ENCODE peak calls at places on chromosomes 16 and 17, in four cellular contexts. One of them, this sample, is unnamed.

GRCh38 chr16:46789499-46790414 is 41.2 kb downstream of the C16orf87 start:
- DNase-seq in NB4: peak
- DNase-seq in K562: peak
- DNase-seq in HCT116: no peak
- DNase-seq in this sample: peak

GRCh38 chr17:30116345-30116660 is 313 bp upstream of the NSRP1 start:
- DNase-seq in NB4: no peak
- DNase-seq in K562: peak
- DNase-seq in HCT116: no peak
- DNase-seq in this sample: no peak

GRCh38 chr16:23134274-23134673 is 15.0 kb downstream of the USP31 start:
- DNase-seq in NB4: no peak
- DNase-seq in K562: no peak
- DNase-seq in HCT116: no peak
- DNase-seq in this sample: peak

GRCh38 chr17:79813826-79814623 is 17.1 kb upstream of the CBX8 start:
- DNase-seq in NB4: no peak
- DNase-seq in K562: no peak
- DNase-seq in HCT116: no peak
- DNase-seq in this sample: no peak

GRCh38 chr16:30163538-30163937 is 19.9 kb upstream of the CORO1A start:
- DNase-seq in NB4: no peak
- DNase-seq in K562: no peak
- DNase-seq in HCT116: no peak
- DNase-seq in this sample: no peak

GRCh38 chr17:42866216-42866615 is 15.2 kb downstream of the AOC3 start:
- DNase-seq in NB4: no peak
- DNase-seq in K562: no peak
- DNase-seq in HCT116: no peak
- DNase-seq in this sample: no peak

GRCh38 chr16:2493608-2494007 is 18.7 kb downstream of the TBC1D24 start:
- DNase-seq in NB4: no peak
- DNase-seq in K562: no peak
- DNase-seq in HCT116: no peak
- DNase-seq in this sample: no peak

GRCh38 chr17:48545022-48545376 is at the start of gene HOXB2:
- DNase-seq in NB4: no peak
- DNase-seq in K562: peak
- DNase-seq in HCT116: no peak
- DNase-seq in this sample: no peak

GRCh38 chr17:31696184-31696602 is 162.9 kb downstream of the COPRS start:
- DNase-seq in NB4: no peak
- DNase-seq in K562: no peak
- DNase-seq in HCT116: no peak
- DNase-seq in this sample: peak

GRCh38 chr17:67493811-67494210 is 116.7 kb downstream of the PITPNC1 start:
- DNase-seq in NB4: no peak
- DNase-seq in K562: no peak
- DNase-seq in HCT116: no peak
- DNase-seq in this sample: no peak

GRCh38 chr17:7471729-7472128 is 7.7 kb downstream of the ZBTB4 start:
- DNase-seq in NB4: no peak
- DNase-seq in K562: no peak
- DNase-seq in HCT116: no peak
- DNase-seq in this sample: no peak

GRCh38 chr17:72123496-72123963 is 2.7 kb downstream of the SOX9 start:
- DNase-seq in NB4: no peak
- DNase-seq in K562: no peak
- DNase-seq in HCT116: no peak
- DNase-seq in this sample: no peak

GRCh38 chr17:58692239-58693055 is at the start of gene RAD51C:
- DNase-seq in NB4: peak
- DNase-seq in K562: peak
- DNase-seq in HCT116: peak
- DNase-seq in this sample: peak

GRCh38 chr16:23491490-23492391 is 18.6 kb downstream of the GGA2 start:
- DNase-seq in NB4: no peak
- DNase-seq in K562: no peak
- DNase-seq in HCT116: no peak
- DNase-seq in this sample: no peak

GRCh38 chr17:77909236-77909635 is 49.3 kb upstream of the TNRC6C start:
- DNase-seq in NB4: no peak
- DNase-seq in K562: no peak
- DNase-seq in HCT116: no peak
- DNase-seq in this sample: no peak

GRCh38 chr16:76311260-76311659 is 34.1 kb downstream of the CNTNAP4 start:
- DNase-seq in NB4: no peak
- DNase-seq in K562: no peak
- DNase-seq in HCT116: no peak
- DNase-seq in this sample: no peak

GRCh38 chr17:3513305-3514035 is 37.7 kb downstream of the ASPA start:
- DNase-seq in NB4: no peak
- DNase-seq in K562: peak
- DNase-seq in HCT116: no peak
- DNase-seq in this sample: no peak

GRCh38 chr17:78620099-78620498 is 42.9 kb upstream of the DNAH17 start:
- DNase-seq in NB4: no peak
- DNase-seq in K562: no peak
- DNase-seq in HCT116: no peak
- DNase-seq in this sample: no peak

GRCh38 chr16:63596716-63597115 is 1525.1 kb downstream of the CDH11 start:
- DNase-seq in NB4: no peak
- DNase-seq in K562: no peak
- DNase-seq in HCT116: no peak
- DNase-seq in this sample: no peak

GRCh38 chr16:30619643-30620042 is 9.5 kb upstream of the ZNF689 start:
- DNase-seq in NB4: no peak
- DNase-seq in K562: no peak
- DNase-seq in HCT116: no peak
- DNase-seq in this sample: no peak

GRCh38 chr17:30952645-30953393 is 18.0 kb upstream of the RNF135 start:
- DNase-seq in NB4: peak
- DNase-seq in K562: no peak
- DNase-seq in HCT116: no peak
- DNase-seq in this sample: no peak

GRCh38 chr17:7215652-7216139 is 3.9 kb downstream of the DLG4 start:
- DNase-seq in NB4: peak
- DNase-seq in K562: no peak
- DNase-seq in HCT116: no peak
- DNase-seq in this sample: no peak

GRCh38 chr16:825298-826061 is 24.9 kb upstream of the GNG13 start:
- DNase-seq in NB4: no peak
- DNase-seq in K562: no peak
- DNase-seq in HCT116: no peak
- DNase-seq in this sample: no peak

GRCh38 chr16:73996624-73997339 is 299.8 kb upstream of the PSMD7 start:
- DNase-seq in NB4: no peak
- DNase-seq in K562: no peak
- DNase-seq in HCT116: no peak
- DNase-seq in this sample: peak

GRCh38 chr16:4272114-4272954 is 489 bp downstream of the TFAP4 start:
- DNase-seq in NB4: peak
- DNase-seq in K562: peak
- DNase-seq in HCT116: no peak
- DNase-seq in this sample: peak

GRCh38 chr17:57747221-57748017 is 2.3 kb upstream of the CCDC182 start:
- DNase-seq in NB4: peak
- DNase-seq in K562: peak
- DNase-seq in HCT116: peak
- DNase-seq in this sample: peak

GRCh38 chr17:82315703-82316358 is 1.6 kb downstream of the CD7 start:
- DNase-seq in NB4: no peak
- DNase-seq in K562: no peak
- DNase-seq in HCT116: no peak
- DNase-seq in this sample: no peak

GRCh38 chr16:35516971-35517370 is 2057.6 kb downstream of the TP53TG3F start:
- DNase-seq in NB4: no peak
- DNase-seq in K562: no peak
- DNase-seq in HCT116: no peak
- DNase-seq in this sample: no peak

GRCh38 chr16:57698812-57699405 is 4.3 kb downstream of the DRC7 start:
- DNase-seq in NB4: no peak
- DNase-seq in K562: no peak
- DNase-seq in HCT116: no peak
- DNase-seq in this sample: no peak

GRCh38 chr17:39920218-39921210 is 2.1 kb upstream of the GSDMB start:
- DNase-seq in NB4: peak
- DNase-seq in K562: no peak
- DNase-seq in HCT116: no peak
- DNase-seq in this sample: no peak

DNA sequence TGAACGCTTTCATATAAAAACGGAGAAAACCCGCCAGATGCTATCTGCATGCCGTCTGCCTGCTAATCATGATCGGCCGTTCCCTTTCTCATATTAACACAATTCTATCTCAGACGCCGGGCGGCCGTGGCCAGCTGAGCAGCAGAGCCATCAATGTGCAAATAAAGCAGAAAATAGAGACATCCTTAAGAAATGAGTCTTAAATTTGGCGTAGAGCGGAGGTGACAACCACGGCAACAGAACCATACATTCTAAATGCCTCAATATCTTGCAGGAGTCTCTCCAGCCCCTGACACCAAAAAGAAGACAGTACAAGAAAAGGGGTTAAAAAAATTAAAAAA is 2.7 kb upstream of the IRX5 start:
- DNase-seq in NB4: peak
- DNase-seq in K562: no peak
- DNase-seq in HCT116: no peak
- DNase-seq in this sample: no peak
- TF ChIP-seq MAX in NB4: peak
- TF ChIP-seq MAX in K562: no peak
- TF ChIP-seq MAX in HCT116: no peak
- TF ChIP-seq MAX in this sample: no peak

DNA sequence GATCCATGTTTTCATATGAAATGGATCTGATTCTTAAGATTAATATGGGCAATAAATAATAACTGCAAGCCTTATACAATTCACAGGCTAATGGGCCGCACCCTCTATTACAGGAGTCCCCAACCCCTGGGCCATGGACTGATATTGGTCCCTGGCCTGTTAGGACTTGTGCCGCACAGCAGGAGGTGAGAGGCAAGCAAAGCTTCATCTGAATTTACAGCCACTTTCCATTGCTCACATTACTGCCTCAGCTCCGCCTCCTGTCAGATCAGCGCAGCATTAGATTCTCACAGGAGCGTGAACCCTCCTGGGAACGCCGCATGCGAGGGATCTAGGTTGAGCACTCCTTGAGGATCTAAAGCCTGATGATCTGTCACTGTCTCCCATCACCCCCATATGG is 26.8 kb downstream of the METTL16 start:
- DNase-seq in NB4: no peak
- DNase-seq in K562: no peak
- DNase-seq in HCT116: no peak
- DNase-seq in this sample: no peak
- TF ChIP-seq MAX in NB4: no peak
- TF ChIP-seq MAX in K562: no peak
- TF ChIP-seq MAX in HCT116: no peak
- TF ChIP-seq MAX in this sample: no peak

GRCh38 chr17:5788266-5788900 is 204.1 kb upstream of the NLRP1 start:
- DNase-seq in NB4: no peak
- DNase-seq in K562: no peak
- DNase-seq in HCT116: no peak
- DNase-seq in this sample: no peak
- TF ChIP-seq MAX in NB4: no peak
- TF ChIP-seq MAX in K562: no peak
- TF ChIP-seq MAX in HCT116: no peak
- TF ChIP-seq MAX in this sample: no peak

DNA sequence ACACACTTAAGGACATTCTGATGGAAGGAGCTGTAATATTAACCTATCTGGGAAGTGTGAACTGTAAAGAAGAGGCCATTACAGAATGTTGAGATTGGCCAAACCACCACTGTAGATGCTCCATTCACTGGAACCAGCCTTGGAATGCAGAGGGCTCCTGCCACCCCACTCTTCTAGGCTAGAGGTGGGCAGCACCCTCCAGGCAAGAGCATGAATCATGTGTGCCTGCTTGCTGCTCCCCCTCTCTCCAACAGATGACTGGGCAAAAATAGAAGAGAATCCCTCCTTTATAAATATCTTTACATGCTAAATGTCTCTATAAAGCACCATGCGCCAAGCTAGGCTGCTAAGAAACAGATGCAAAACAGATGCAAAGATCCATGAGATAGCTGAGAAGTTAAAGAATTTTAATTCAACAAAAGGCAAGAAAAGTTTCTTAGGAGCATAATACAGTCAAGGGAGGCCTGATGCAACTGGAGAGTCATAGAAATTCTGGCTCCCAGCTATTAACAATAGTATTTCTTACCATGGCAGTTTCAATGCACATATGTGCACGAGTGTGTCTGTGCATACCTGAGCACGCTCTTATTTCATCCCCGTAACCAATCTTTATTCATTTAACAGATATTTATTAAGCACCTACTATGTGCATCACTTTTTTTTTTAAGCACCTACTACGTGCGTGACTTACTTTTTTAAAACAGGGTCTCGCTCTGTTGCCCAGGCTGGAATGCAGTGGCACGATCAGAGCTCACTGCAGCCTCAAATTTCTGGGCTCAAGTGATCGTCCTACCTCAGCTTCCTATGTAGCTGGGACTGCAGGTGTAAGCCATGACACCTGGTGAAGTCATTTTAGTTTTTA is 53.6 kb downstream of the GRIN2A start:
- DNase-seq in NB4: no peak
- DNase-seq in K562: no peak
- DNase-seq in HCT116: no peak
- DNase-seq in this sample: no peak
- TF ChIP-seq MAX in NB4: no peak
- TF ChIP-seq MAX in K562: no peak
- TF ChIP-seq MAX in HCT116: no peak
- TF ChIP-seq MAX in this sample: no peak

GRCh38 chr17:52148969-52149351 is 9.6 kb downstream of the CA10 start:
- DNase-seq in NB4: no peak
- DNase-seq in K562: no peak
- DNase-seq in HCT116: no peak
- DNase-seq in this sample: no peak

GRCh38 chr17:52148288-52148968 is 10.1 kb downstream of the CA10 start:
- DNase-seq in NB4: no peak
- DNase-seq in K562: no peak
- DNase-seq in HCT116: no peak
- DNase-seq in this sample: no peak

GRCh38 chr17:52147872-52148271 is 10.6 kb downstream of the CA10 start:
- DNase-seq in NB4: peak
- DNase-seq in K562: no peak
- DNase-seq in HCT116: no peak
- DNase-seq in this sample: no peak

GRCh38 chr17:52145496-52145895 is 13.0 kb downstream of the CA10 start:
- DNase-seq in NB4: no peak
- DNase-seq in K562: no peak
- DNase-seq in HCT116: no peak
- DNase-seq in this sample: no peak

GRCh38 chr17:52147431-52147830 is 11.1 kb downstream of the CA10 start:
- DNase-seq in NB4: no peak
- DNase-seq in K562: no peak
- DNase-seq in HCT116: no peak
- DNase-seq in this sample: no peak
- TF ChIP-seq MAX in NB4: no peak
- TF ChIP-seq MAX in K562: no peak
- TF ChIP-seq MAX in HCT116: no peak
- TF ChIP-seq MAX in this sample: no peak

GRCh38 chr16:14013145-14013570 is 58.0 kb upstream of the MRTFB start:
- DNase-seq in NB4: no peak
- DNase-seq in K562: no peak
- DNase-seq in HCT116: no peak
- DNase-seq in this sample: no peak
- TF ChIP-seq MAX in NB4: no peak
- TF ChIP-seq MAX in K562: no peak
- TF ChIP-seq MAX in HCT116: no peak
- TF ChIP-seq MAX in this sample: no peak

GRCh38 chr17:28946239-28946638 is 5.1 kb downstream of the PHF12 start:
- DNase-seq in NB4: no peak
- DNase-seq in K562: no peak
- DNase-seq in HCT116: no peak
- DNase-seq in this sample: no peak
- TF ChIP-seq MAX in NB4: no peak
- TF ChIP-seq MAX in K562: no peak
- TF ChIP-seq MAX in HCT116: no peak
- TF ChIP-seq MAX in this sample: no peak